ENCODE peak calls at places on chromosomes 4 and X, in eight cellular contexts. X, O, I, G, U, L, V and Q are unnamed samples.

GRCh38 chr4:10958226-10958856 is 273.8 kb upstream of the CLNK start:
- DNase-seq in L (no peak), V (no peak), O (no peak), I (peak), U (no peak), X (no peak), G (no peak), Q (no peak)

GRCh38 chrX:63436865-63437264 is 85.7 kb upstream of the SPIN4 start:
- DNase-seq in X (no peak), I (no peak), L (no peak), U (no peak), G (no peak), O (no peak), V (no peak), Q (no peak)

GRCh38 chr4:77591532-77591931 is 14.1 kb upstream of the CXCL13 start:
- DNase-seq in U (no peak), I (no peak), G (no peak), V (no peak), L (no peak), O (no peak), X (no peak), Q (no peak)

GRCh38 chrX:7117587-7117986 is 29.9 kb upstream of the STS start:
- DNase-seq in V (no peak), X (no peak), G (no peak), U (no peak), I (peak), L (no peak), O (no peak), Q (no peak)

GRCh38 chr4:95549246-95550138 is 719 bp upstream of the UNC5C start:
- DNase-seq in V (no peak), L (no peak), U (peak), I (peak), O (peak), X (peak), G (no peak), Q (no peak)

GRCh38 chr4:102638621-102639020 is 122.1 kb downstream of the MANBA start:
- DNase-seq in I (no peak), V (no peak), G (no peak), O (no peak), U (no peak), L (no peak), X (no peak), Q (no peak)

GRCh38 chr4:121256346-121256745 is 92.2 kb upstream of the TNIP3 start:
- DNase-seq in O (no peak), V (no peak), X (peak), L (no peak), I (no peak), G (peak), U (peak), Q (no peak)

GRCh38 chrX:132883358-132883908 is 75.0 kb downstream of the HS6ST2 start:
- DNase-seq in U (no peak), X (no peak), O (no peak), L (no peak), V (no peak), I (no peak), G (no peak), Q (no peak)

GRCh38 chr4:1686440-1687036 is 2.4 kb upstream of the FAM53A start:
- DNase-seq in L (no peak), I (no peak), X (no peak), O (no peak), U (no peak), V (no peak), G (no peak), Q (no peak)

GRCh38 chrX:17732138-17732783 is 5.0 kb upstream of the SCML1 start:
- DNase-seq in I (no peak), G (no peak), X (no peak), U (no peak), V (no peak), L (no peak), O (no peak), Q (no peak)

GRCh38 chr4:61200195-61200990 is at the start of gene ADGRL3:
- DNase-seq in V (no peak), G (no peak), O (peak), L (no peak), I (peak), X (no peak), U (peak), Q (no peak)

GRCh38 chrX:51395474-51395806 is 62.8 kb downstream of the NUDT10 start:
- DNase-seq in G (no peak), X (no peak), L (no peak), U (no peak), I (no peak), O (no peak), V (no peak), Q (no peak)
- TF ChIP-seq REST in G (no peak), X (no peak), L (no peak), U (no peak), I (no peak), O (no peak), V (no peak), Q (no peak)

DNA sequence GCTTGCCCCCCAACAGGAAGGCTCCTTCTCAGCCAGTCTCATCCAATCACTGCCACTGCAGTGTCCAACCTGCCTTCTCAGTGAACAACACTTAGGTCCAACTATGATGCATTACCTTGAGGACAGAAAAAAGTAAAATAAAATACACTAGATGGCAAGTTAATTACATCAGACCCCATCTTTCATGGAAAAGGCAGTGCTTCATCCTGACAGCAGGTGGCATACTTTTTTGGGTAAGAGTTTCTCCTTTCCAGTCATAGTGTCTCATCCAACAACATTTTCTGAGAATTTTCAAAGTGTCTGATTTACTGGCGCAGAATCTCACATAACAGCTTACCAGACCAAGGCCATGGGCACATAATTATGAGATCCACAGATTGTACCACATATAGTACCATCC is 1742.8 kb downstream of the PCDH7 start:
- DNase-seq in V (peak), O (no peak), X (no peak), G (peak), U (peak), I (peak), L (no peak), Q (no peak)
- TF ChIP-seq CTCF in V (peak), O (peak), X (peak), G (peak), U (peak), I (peak), L (no peak), Q (no peak)

GRCh38 chrX:4118666-4119530 is 405.4 kb upstream of the PRKX start:
- DNase-seq in V (no peak), O (no peak), U (no peak), L (no peak), X (no peak), I (no peak), G (no peak), Q (no peak)
- TF ChIP-seq POLR2AphosphoS5 in V (no peak), O (no peak), U (no peak), L (no peak), X (no peak), I (no peak), G (no peak), Q (no peak)

DNA sequence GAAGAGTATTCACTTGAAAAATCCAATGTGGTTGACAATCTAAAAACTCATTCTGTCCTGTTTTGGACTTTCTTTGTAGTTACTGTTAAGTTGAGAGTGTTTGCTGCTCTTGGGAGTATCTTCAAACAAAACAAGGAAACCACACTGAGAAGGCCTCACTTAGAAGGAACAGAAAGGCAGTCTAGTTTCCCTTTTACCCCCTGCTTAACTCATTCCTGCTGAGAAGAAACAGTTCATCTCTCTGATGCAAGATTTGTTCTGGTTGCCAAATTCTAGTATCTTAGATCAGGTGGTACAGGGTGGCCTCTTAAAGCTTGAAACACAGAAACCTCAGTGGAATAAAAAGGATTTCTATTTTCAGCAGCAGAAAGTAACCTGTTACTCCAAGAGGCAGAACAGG is 41.4 kb downstream of the GUCY2F start:
- DNase-seq in L (no peak), X (no peak), V (no peak), G (no peak), O (no peak), U (peak), I (no peak), Q (no peak)
- TF ChIP-seq REST in L (no peak), X (no peak), V (no peak), G (no peak), O (no peak), U (no peak), I (no peak), Q (no peak)

GRCh38 chr4:57309658-57310057 is 199.5 kb upstream of the IGFBP7 start:
- DNase-seq in V (no peak), L (no peak), I (no peak), U (no peak), G (no peak), O (no peak), X (no peak), Q (no peak)

GRCh38 chr4:57308301-57308700 is 198.1 kb upstream of the IGFBP7 start:
- DNase-seq in G (no peak), I (no peak), L (no peak), X (no peak), U (no peak), O (no peak), V (no peak), Q (no peak)

DNA sequence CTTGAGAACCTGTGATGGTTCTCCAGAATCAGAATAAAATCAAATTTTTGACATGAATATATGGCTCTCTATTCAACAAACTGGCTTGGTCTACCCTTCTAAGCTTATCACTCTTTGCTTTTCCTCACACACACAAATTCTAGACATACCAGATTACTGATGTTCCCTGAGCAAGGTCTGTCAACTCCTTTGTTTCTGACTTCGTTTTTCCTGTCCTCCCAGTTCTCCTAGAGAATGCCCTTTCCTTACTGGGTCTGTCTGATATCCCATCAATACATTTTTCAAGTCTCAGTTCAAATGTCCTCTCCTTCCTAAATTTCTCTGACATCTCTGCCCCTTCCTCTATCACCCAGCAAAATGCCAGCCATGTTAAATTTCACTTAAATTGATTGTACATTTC is 202.1 kb upstream of the IGFBP7 start:
- DNase-seq in X (no peak), U (no peak), L (no peak), V (no peak), I (no peak), O (no peak), G (no peak), Q (no peak)
- TF ChIP-seq CTCF in X (no peak), U (no peak), L (no peak), V (no peak), I (no peak), O (no peak), G (no peak), Q (no peak)

GRCh38 chr4:16031554-16032381 is 52.1 kb downstream of the PROM1 start:
- DNase-seq in X (no peak), I (no peak), V (no peak), U (no peak), O (no peak), L (no peak), G (no peak), Q (no peak)
- TF ChIP-seq POLR2AphosphoS5 in X (no peak), I (no peak), V (no peak), U (no peak), O (no peak), L (no peak), G (no peak), Q (no peak)

GRCh38 chrX:9184231-9184630 is 150.3 kb upstream of the FAM9B start:
- DNase-seq in I (no peak), O (no peak), G (no peak), U (no peak), V (no peak), L (no peak), X (no peak), Q (no peak)

GRCh38 chrX:9180623-9181022 is 146.7 kb upstream of the FAM9B start:
- DNase-seq in U (no peak), L (no peak), G (no peak), I (peak), V (no peak), O (no peak), X (no peak), Q (no peak)

GRCh38 chrX:9183481-9183880 is 149.6 kb upstream of the FAM9B start:
- DNase-seq in G (no peak), U (no peak), X (no peak), V (no peak), I (no peak), O (no peak), L (no peak), Q (no peak)

DNA sequence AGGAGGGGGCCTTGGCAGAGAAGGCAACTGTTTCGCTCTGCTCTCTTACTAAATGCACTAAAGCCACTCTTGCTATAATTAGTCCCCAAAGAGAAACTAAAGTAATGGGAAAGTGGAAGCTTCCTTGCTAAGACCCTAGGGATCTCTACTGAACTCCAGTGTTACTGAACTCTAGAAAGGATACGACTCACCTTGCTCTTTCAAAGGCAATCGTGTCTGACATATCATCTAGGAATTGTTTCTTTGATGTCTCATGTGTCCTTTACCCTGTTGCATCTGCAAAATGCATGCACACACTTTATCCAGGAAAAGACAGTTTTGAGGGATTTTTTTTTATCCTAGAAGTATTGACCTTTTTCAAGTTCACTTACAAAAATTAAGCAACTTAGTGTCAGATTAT is 148.1 kb upstream of the FAM9B start:
- DNase-seq in L (no peak), G (no peak), I (no peak), X (no peak), V (no peak), O (no peak), U (no peak), Q (no peak)
- TF ChIP-seq REST in L (no peak), G (no peak), I (no peak), X (no peak), V (no peak), O (no peak), U (no peak), Q (no peak)

GRCh38 chr4:116001291-116001690 is 887.9 kb upstream of the NDST4 start:
- DNase-seq in I (no peak), X (no peak), U (no peak), O (no peak), L (no peak), G (no peak), V (no peak), Q (no peak)
- TF ChIP-seq CTCF in I (no peak), X (no peak), U (no peak), O (no peak), L (no peak), G (no peak), V (no peak), Q (no peak)

DNA sequence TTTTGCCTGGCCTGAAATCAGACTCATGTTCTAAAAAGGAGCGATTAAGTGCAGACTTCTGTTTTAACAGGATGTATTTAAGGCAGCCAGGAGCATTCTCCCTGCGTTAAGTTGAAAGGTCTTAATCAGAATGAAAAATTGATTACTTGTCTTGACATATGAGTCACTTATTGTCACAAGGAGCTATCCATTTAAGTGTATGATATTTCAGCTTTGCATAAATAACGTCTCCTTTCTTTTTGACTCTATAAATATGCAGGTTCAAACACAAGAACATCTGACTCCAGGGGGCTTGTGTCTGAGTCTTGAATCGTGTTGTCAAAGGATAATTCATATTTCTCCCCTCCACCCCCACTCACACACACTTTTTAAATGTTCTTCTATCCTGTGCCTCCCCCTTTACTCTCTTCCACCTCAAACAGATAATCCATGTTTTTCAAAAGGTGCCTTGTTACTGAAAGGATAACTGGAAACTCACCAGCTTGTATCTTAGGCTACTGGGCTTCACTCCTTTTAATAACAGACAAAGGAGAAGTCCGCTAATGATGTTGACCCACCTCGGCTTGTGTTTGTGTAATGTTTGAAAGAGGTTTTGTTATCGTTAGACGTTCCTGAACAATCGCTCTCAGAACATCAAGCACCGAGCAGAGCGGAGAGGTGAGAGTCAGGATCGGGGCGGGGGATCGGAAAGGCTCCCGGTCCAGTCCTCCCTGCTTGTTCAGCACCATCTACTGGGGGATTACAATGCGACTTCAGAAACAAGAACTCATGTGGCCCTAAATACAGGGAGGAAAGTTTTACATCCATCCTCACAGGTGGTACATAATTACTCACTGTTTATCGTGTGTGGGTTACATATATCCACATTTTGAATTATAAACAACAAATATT is 107.5 kb upstream of the RPL34 start:
- DNase-seq in U (no peak), O (peak), I (peak), V (peak), G (no peak), L (peak), X (no peak), Q (no peak)
- TF ChIP-seq POLR2AphosphoS5 in U (no peak), O (no peak), I (no peak), V (no peak), G (no peak), L (no peak), X (no peak), Q (no peak)

GRCh38 chr4:33453916-33454315 is 2733.7 kb downstream of the PCDH7 start:
- DNase-seq in I (no peak), O (no peak), V (no peak), U (no peak), X (no peak), L (no peak), G (no peak), Q (no peak)
- TF ChIP-seq REST in I (no peak), O (no peak), V (no peak), U (no peak), X (no peak), L (no peak), G (no peak), Q (no peak)